ENCODE peak calls at places on chromosomes 1 and 21, in seven cellular contexts. X, S, K, W, G, E and F are unnamed samples.

GRCh38 chr1:243798726-243799125 is 51.3 kb downstream of the AKT3 start:
- DNase-seq in K (peak; percentile 78), S (peak; percentile 59), G (no peak), W (no peak), E (no peak), X (no peak), F (no peak)

GRCh38 chr21:24076179-24076578 is 1531.1 kb downstream of the MRPL39 start:
- DNase-seq in E (no peak), W (peak; percentile 5), S (peak; percentile 26), G (no peak), K (no peak), X (no peak), F (no peak)

GRCh38 chr1:185267701-185268100 is 49.3 kb downstream of the IVNS1ABP start:
- DNase-seq in K (no peak), G (no peak), S (no peak), X (no peak), W (no peak), E (no peak), F (no peak)

GRCh38 chr1:94590203-94591137 is 48.9 kb upstream of the F3 start:
- DNase-seq in E (no peak), S (no peak), G (no peak), W (no peak), K (no peak), X (no peak), F (no peak)

GRCh38 chr1:21340230-21340564 is 49.9 kb upstream of the ECE1 start:
- DNase-seq in G (peak; percentile 81), X (no peak), E (no peak), S (no peak), W (peak; percentile 65), K (no peak), F (no peak)

GRCh38 chr21:44984792-44985440 is 45.1 kb downstream of the SLX9 start:
- DNase-seq in E (no peak), G (no peak), W (no peak), K (no peak), S (no peak), X (no peak), F (no peak)

GRCh38 chr1:233172201-233172600 is 123.3 kb downstream of the PCNX2 start:
- DNase-seq in G (no peak), S (peak; percentile 67), K (peak; percentile 8), X (no peak), W (peak; percentile 89), E (no peak), F (peak; percentile 16)

GRCh38 chr1:227234998-227235405 is 83.3 kb downstream of the CDC42BPA start:
- DNase-seq in S (peak; percentile 81), K (peak; percentile 54), X (no peak), E (no peak), G (no peak), W (peak; percentile 79), F (peak; percentile 55)

GRCh38 chr1:27889506-27889905 is 17.2 kb downstream of the THEMIS2 start:
- DNase-seq in K (no peak), E (no peak), S (no peak), G (no peak), X (no peak), W (no peak), F (no peak)

GRCh38 chr21:42157606-42158310 is 61.2 kb upstream of the ABCG1 start:
- DNase-seq in G (peak; percentile 27), S (no peak), X (no peak), E (no peak), K (no peak), W (no peak), F (no peak)

GRCh38 chr1:205127646-205128045 is 5.9 kb upstream of the RBBP5 start:
- DNase-seq in S (no peak), K (no peak), W (no peak), X (no peak), G (no peak), E (no peak), F (no peak)

GRCh38 chr1:40532844-40533424 is 1.5 kb downstream of the ZNF684 start:
- DNase-seq in K (peak; percentile 47), W (peak; percentile 64), E (peak; percentile 5), S (peak; percentile 65), X (no peak), G (peak; percentile 51), F (peak; percentile 38)